ENCODE peak calls at places on chromosomes 4 and X, in five cellular contexts. M, B, H, Z and T are unnamed samples.

GRCh38 chr4:53706422-53707032 is 115.2 kb upstream of the LNX1 start:
- DNase-seq in M (peak; percentile 65), B (no peak), H (peak; percentile 71), Z (peak; percentile 53), T (no peak)

GRCh38 chr4:168408620-168409019 is 71.7 kb downstream of the DDX60L start:
- DNase-seq in M (peak; percentile 93), B (no peak), H (peak; percentile 98), Z (peak; percentile 77), T (no peak)

GRCh38 chr4:88672987-88673386 is 24.6 kb downstream of the NAP1L5 start:
- DNase-seq in M (peak; percentile 34), B (peak; percentile 48), H (peak; percentile 48), Z (no peak), T (no peak)

GRCh38 chr4:172601195-172601594 is 567.4 kb upstream of the GALNT7 start:
- DNase-seq in M (no peak), B (no peak), H (no peak), Z (no peak), T (no peak)

GRCh38 chr4:88981571-88981970 is 75.4 kb downstream of the FAM13A start:
- DNase-seq in M (no peak), B (no peak), H (peak; percentile 35), Z (no peak), T (no peak)

GRCh38 chr4:86043755-86044592 is 315.9 kb downstream of the MAPK10 start:
- DNase-seq in M (peak; percentile 51), B (no peak), H (peak; percentile 55), Z (peak; percentile 82), T (no peak)

GRCh38 chr4:96698891-96699290 is 859.0 kb downstream of the PDHA2 start:
- DNase-seq in M (no peak), B (no peak), H (no peak), Z (no peak), T (no peak)

GRCh38 chr4:93828830-93829530 is 427 bp downstream of the ATOH1 start:
- DNase-seq in M (peak; percentile 20), B (peak; percentile 46), H (no peak), Z (no peak), T (peak; percentile 44)

GRCh38 chr4:111512081-111512774 is 633.0 kb upstream of the FAM241A start:
- DNase-seq in M (peak; percentile 84), B (no peak), H (peak; percentile 95), Z (no peak), T (no peak)

GRCh38 chr4:96356591-96357360 is 516.9 kb downstream of the PDHA2 start:
- DNase-seq in M (peak; percentile 12), B (no peak), H (no peak), Z (no peak), T (no peak)

GRCh38 chrX:112910418-112910817 is 69.8 kb upstream of the AMOT start:
- DNase-seq in M (no peak), B (no peak), H (no peak), Z (no peak), T (no peak)

GRCh38 chrX:135257469-135257868 is 5.6 kb downstream of the ETDA start:
- DNase-seq in M (no peak), B (no peak), H (no peak), Z (no peak), T (no peak)

GRCh38 chr4:6633091-6633906 is 7.2 kb upstream of the MRFAP1 start:
- DNase-seq in M (peak; percentile 65), B (no peak), H (peak; percentile 49), Z (no peak), T (no peak)

GRCh38 chr4:146255874-146256273 is 41.5 kb downstream of the REELD1 start:
- DNase-seq in M (peak; percentile 36), B (no peak), H (peak; percentile 83), Z (no peak), T (no peak)

GRCh38 chr4:40987151-40987550 is 227.2 kb downstream of the APBB2 start:
- DNase-seq in M (no peak), B (no peak), H (no peak), Z (no peak), T (no peak)

GRCh38 chr4:88211473-88212252 is 53.2 kb upstream of the ABCG2 start:
- DNase-seq in M (peak; percentile 50), B (no peak), H (peak; percentile 46), Z (peak; percentile 82), T (peak; percentile 33)

GRCh38 chr4:169823685-169824084 is 65.9 kb upstream of the HPF1 start:
- DNase-seq in M (peak; percentile 83), B (no peak), H (peak; percentile 60), Z (no peak), T (peak; percentile 66)

GRCh38 chr4:54571762-54572542 is 85.8 kb upstream of the KIT start:
- DNase-seq in M (no peak), B (no peak), H (no peak), Z (no peak), T (no peak)

GRCh38 chr4:186726440-186727148 is 2.9 kb upstream of the FAT1 start:
- DNase-seq in M (peak; percentile 92), B (peak; percentile 74), H (peak; percentile 80), Z (peak; percentile 53), T (peak; percentile 87)

GRCh38 chr4:152255437-152255836 is 280.5 kb downstream of the FBXW7 start:
- DNase-seq in M (peak; percentile 51), B (no peak), H (peak; percentile 27), Z (no peak), T (no peak)

GRCh38 chrX:40006025-40007017 is 91.4 kb downstream of the BCOR start:
- DNase-seq in M (no peak), B (peak; percentile 68), H (no peak), Z (no peak), T (no peak)

GRCh38 chrX:15404712-15405111 is 20.5 kb upstream of the VEGFD start:
- DNase-seq in M (no peak), B (peak; percentile 7), H (peak; percentile 36), Z (peak; percentile 41), T (no peak)

GRCh38 chr4:136383126-136383525 is 1149.2 kb downstream of the PCDH18 start:
- DNase-seq in M (peak; percentile 8), B (no peak), H (peak; percentile 13), Z (no peak), T (no peak)

GRCh38 chr4:121950680-121951569 is 935 bp downstream of the TRPC3 start:
- DNase-seq in M (peak; percentile 14), B (peak; percentile 23), H (peak; percentile 18), Z (peak; percentile 16), T (peak; percentile 9)

GRCh38 chrX:39946822-39947221 is 150.9 kb downstream of the BCOR start:
- DNase-seq in M (peak; percentile 46), B (no peak), H (peak; percentile 81), Z (no peak), T (no peak)

GRCh38 chr4:7390906-7391636 is 43.7 kb downstream of the PSAPL1 start:
- DNase-seq in M (no peak), B (no peak), H (no peak), Z (no peak), T (no peak)

GRCh38 chr4:9745782-9746181 is 35.7 kb upstream of the DRD5 start:
- DNase-seq in M (no peak), B (no peak), H (no peak), Z (no peak), T (no peak)

GRCh38 chr4:31104033-31104432 is 383.9 kb downstream of the PCDH7 start:
- DNase-seq in M (no peak), B (no peak), H (peak; percentile 54), Z (no peak), T (no peak)

GRCh38 chrX:94560930-94561329 is 886.9 kb downstream of the FAM133A start:
- DNase-seq in M (no peak), B (no peak), H (no peak), Z (no peak), T (no peak)

GRCh38 chr4:55258152-55258863 is 87.7 kb upstream of the SRD5A3 start:
- DNase-seq in M (no peak), B (no peak), H (no peak), Z (no peak), T (no peak)

GRCh38 chrX:50168305-50168704 is 32.5 kb downstream of the AKAP4 start:
- DNase-seq in M (peak; percentile 5), B (no peak), H (peak; percentile 4), Z (no peak), T (no peak)
- TF ChIP-seq CTCF in M (no peak), B (no peak), H (no peak), Z (no peak), T (no peak)

DNA sequence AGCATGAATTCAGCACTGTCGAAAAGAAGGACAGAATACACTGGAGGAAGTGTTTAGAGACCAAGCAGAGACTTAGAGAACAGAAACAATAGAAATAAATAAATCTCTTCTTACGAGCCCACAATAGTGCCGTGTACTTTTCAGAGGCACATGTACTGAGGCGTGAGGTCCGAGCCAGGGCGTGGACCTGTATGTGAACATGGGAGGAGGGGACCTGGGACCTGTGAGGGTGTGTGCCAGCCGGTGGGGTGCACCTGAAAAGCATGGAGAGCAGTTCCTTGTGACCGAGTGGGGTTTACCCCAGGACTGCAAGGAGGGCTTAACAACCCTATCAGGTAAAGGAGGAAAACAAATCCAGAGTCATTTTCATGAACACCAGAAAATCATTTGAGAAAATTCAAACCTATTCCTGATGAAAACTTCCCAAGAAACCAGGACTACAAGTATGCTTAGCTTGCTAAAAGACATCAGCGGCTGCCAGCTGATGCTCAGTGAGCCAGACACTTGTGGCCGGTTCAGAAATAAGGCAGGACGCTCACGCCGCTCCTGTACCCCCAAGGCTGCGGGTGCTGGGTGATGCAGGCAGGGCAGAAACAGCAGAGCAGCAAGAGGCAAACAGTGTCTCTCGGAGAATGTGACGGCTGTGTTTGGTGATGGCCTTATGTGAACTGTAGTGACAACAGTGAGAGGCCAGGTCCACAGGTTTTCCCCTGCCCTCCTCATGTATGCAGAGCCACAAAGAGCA is 37.1 kb downstream of the NELFA start:
- DNase-seq in M (no peak), B (no peak), H (no peak), Z (no peak), T (no peak)
- TF ChIP-seq CTCF in M (no peak), B (no peak), H (no peak), Z (no peak), T (no peak)

DNA sequence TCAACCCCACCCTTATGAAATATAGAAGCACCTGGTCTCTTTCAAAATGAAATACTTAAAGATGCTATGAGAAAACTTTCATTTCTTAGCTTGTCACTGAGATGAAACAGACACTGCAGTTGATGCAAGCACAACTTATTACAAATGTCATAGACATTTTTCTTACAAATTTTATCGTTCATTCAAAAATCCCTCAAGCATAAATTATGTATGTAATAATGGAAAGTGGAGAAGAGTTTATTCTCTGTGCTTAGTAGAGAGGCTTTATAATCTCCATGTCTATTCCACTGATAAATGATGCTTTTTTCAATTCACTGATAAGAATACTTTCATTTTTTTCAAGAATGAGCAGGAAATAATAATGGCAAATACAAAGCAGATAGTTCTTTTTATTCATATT is 1943.9 kb upstream of the IGFBP7 start:
- DNase-seq in M (no peak), B (no peak), H (no peak), Z (no peak), T (no peak)
- TF ChIP-seq CTCF in M (no peak), B (no peak), H (no peak), Z (no peak), T (no peak)

DNA sequence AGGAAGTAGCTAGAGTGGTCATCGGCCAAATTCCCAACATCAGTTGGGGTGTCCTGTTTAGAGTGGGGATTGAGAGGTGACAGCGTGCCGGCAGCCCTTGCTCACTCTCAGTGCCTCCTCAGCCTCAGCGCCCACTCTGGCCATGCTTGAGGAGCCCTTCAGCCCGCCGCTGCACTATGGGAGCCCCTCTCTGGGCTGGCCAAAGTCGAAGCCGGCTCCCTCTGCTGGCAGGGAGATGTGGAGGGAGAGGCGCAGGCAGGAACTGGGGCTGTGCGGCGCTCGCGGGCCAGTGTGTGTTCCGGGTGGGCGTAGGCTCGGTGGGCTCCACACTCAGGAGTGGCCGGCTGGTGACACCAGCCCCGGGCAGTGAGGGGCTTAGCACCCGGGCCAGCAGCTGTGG is 7.1 kb upstream of the CENPU start:
- DNase-seq in M (no peak), B (no peak), H (no peak), Z (no peak), T (no peak)
- TF ChIP-seq CTCF in M (no peak), B (no peak), H (no peak), Z (no peak), T (no peak)